ENCODE peak calls at places on chromosome X, in eight cellular contexts. T is NCI-H774; D is stromal cell of bone marrow; Y is M059J; O is stimulated activated CD8-positive, alpha-beta memory T cell treated with anti-CD3 and anti-CD28 coated beads, Interleukin-2, amount 100 ng/mL, for 1 hour; W is ACHN; Q is naive thymus-derived CD4-positive, alpha-beta T cell; Z is stomach. F is an unnamed sample.

GRCh38 chrX:42175843-42176242 is 252.5 kb upstream of the CASK start:
- DNase-seq in T (no peak), D (no peak), Y (no peak), O (no peak), W (no peak), Q (no peak), Z (no peak), F (no peak)

GRCh38 chrX:155645180-155645579 is 32.4 kb upstream of the TMLHE start:
- DNase-seq in T (no peak), D (no peak), Y (peak; percentile 12), O (no peak), W (no peak), Q (no peak), Z (no peak), F (no peak)

GRCh38 chrX:40267334-40268118 is 169.8 kb upstream of the BCOR start:
- DNase-seq in T (no peak), D (no peak), Y (no peak), O (no peak), W (no peak), Q (no peak), Z (no peak), F (no peak)

GRCh38 chrX:41334866-41335589 is 1.1 kb downstream of the DDX3X start:
- DNase-seq in T (peak; percentile 5), D (no peak), Y (peak; percentile 63), O (peak; percentile 40), W (peak; percentile 31), Q (no peak), Z (peak; percentile 69), F (peak; percentile 94)

GRCh38 chrX:49856819-49857218 is 22.5 kb upstream of the USP27X start:
- DNase-seq in T (no peak), D (no peak), Y (no peak), O (no peak), W (no peak), Q (no peak), Z (no peak), F (no peak)

GRCh38 chrX:14964500-14964899 is 91.3 kb downstream of the MOSPD2 start:
- DNase-seq in T (no peak), D (no peak), Y (peak; percentile 67), O (no peak), W (no peak), Q (no peak), Z (no peak), F (no peak)

GRCh38 chrX:16212024-16212423 is 44.7 kb downstream of the MAGEB17 start:
- DNase-seq in T (no peak), D (no peak), Y (peak; percentile 21), O (no peak), W (peak; percentile 0), Q (no peak), Z (no peak), F (no peak)

GRCh38 chrX:54116391-54116790 is 66.7 kb downstream of the FAM120C start:
- DNase-seq in T (peak; percentile 3), D (no peak), Y (no peak), O (no peak), W (no peak), Q (no peak), Z (no peak), F (no peak)

GRCh38 chrX:100072286-100072685 is 337.8 kb downstream of the PCDH19 start:
- DNase-seq in T (no peak), D (peak; percentile 9), Y (no peak), O (no peak), W (no peak), Q (no peak), Z (no peak), F (no peak)

GRCh38 chrX:107537815-107538214 is 88.4 kb downstream of the FRMPD3 start:
- DNase-seq in T (no peak), D (peak; percentile 15), Y (peak; percentile 62), O (no peak), W (peak; percentile 44), Q (peak; percentile 25), Z (peak; percentile 26), F (no peak)

GRCh38 chrX:21166302-21166982 is 207.8 kb upstream of the CNKSR2 start:
- DNase-seq in T (no peak), D (peak; percentile 13), Y (no peak), O (no peak), W (peak; percentile 77), Q (no peak), Z (no peak), F (no peak)

GRCh38 chrX:43655151-43655676 is 885 bp upstream of the MAOA start:
- DNase-seq in T (no peak), D (no peak), Y (peak; percentile 70), O (no peak), W (peak; percentile 4), Q (peak; percentile 16), Z (peak; percentile 50), F (peak; percentile 26)

GRCh38 chrX:29947225-29947624 is 268.1 kb upstream of the MAGEB2 start:
- DNase-seq in T (no peak), D (no peak), Y (peak; percentile 29), O (no peak), W (no peak), Q (no peak), Z (no peak), F (no peak)

GRCh38 chrX:29545878-29546277 is 669.5 kb upstream of the MAGEB2 start:
- DNase-seq in T (no peak), D (no peak), Y (no peak), O (no peak), W (no peak), Q (no peak), Z (no peak), F (no peak)

GRCh38 chrX:95754411-95754810 is 930.2 kb upstream of the DIAPH2 start:
- DNase-seq in T (no peak), D (no peak), Y (no peak), O (no peak), W (no peak), Q (no peak), Z (no peak), F (no peak)

GRCh38 chrX:120264315-120264714 is 13.7 kb downstream of the ZBTB33 start:
- DNase-seq in T (no peak), D (no peak), Y (peak; percentile 12), O (no peak), W (no peak), Q (no peak), Z (no peak), F (no peak)

GRCh38 chrX:53116101-53116500 is 22.2 kb downstream of the KANTR start:
- DNase-seq in T (no peak), D (peak; percentile 60), Y (peak; percentile 71), O (no peak), W (peak; percentile 47), Q (no peak), Z (no peak), F (no peak)

GRCh38 chrX:55778322-55778721 is 60.8 kb downstream of the RRAGB start:
- DNase-seq in T (no peak), D (no peak), Y (peak; percentile 76), O (no peak), W (no peak), Q (no peak), Z (no peak), F (no peak)

GRCh38 chrX:106263817-106264216 is 95.7 kb downstream of the PWWP3B start:
- DNase-seq in T (no peak), D (no peak), Y (peak; percentile 1), O (no peak), W (no peak), Q (no peak), Z (no peak), F (no peak)

GRCh38 chrX:19332983-19333382 is 10.7 kb upstream of the PDHA1 start:
- DNase-seq in T (no peak), D (peak; percentile 4), Y (peak; percentile 13), O (no peak), W (no peak), Q (no peak), Z (no peak), F (no peak)

GRCh38 chrX:153862369-153863250 is 23.4 kb downstream of the L1CAM start:
- DNase-seq in T (no peak), D (no peak), Y (no peak), O (no peak), W (no peak), Q (no peak), Z (no peak), F (peak; percentile 73)

GRCh38 chrX:143319526-143319925 is 197.7 kb downstream of the SPANXN3 start:
- DNase-seq in T (no peak), D (no peak), Y (no peak), O (no peak), W (no peak), Q (no peak), Z (no peak), F (no peak)

GRCh38 chrX:40632199-40632598 is 9.0 kb downstream of the MPC1L start:
- DNase-seq in T (no peak), D (no peak), Y (no peak), O (no peak), W (no peak), Q (no peak), Z (no peak), F (no peak)

GRCh38 chrX:133921764-133922389 is 63.5 kb downstream of the GPC3 start:
- DNase-seq in T (peak; percentile 61), D (no peak), Y (peak; percentile 44), O (no peak), W (peak; percentile 2), Q (peak; percentile 14), Z (peak; percentile 72), F (no peak)

GRCh38 chrX:143580266-143580665 is 55.6 kb downstream of the SLITRK4 start:
- DNase-seq in T (no peak), D (no peak), Y (no peak), O (no peak), W (no peak), Q (no peak), Z (no peak), F (peak; percentile 15)

GRCh38 chrX:109839694-109840358 is 106.8 kb upstream of the ACSL4 start:
- DNase-seq in T (no peak), D (no peak), Y (peak; percentile 78), O (no peak), W (peak; percentile 71), Q (no peak), Z (no peak), F (no peak)

GRCh38 chrX:13428055-13428786 is 108.4 kb upstream of the ATXN3L start:
- DNase-seq in T (no peak), D (peak; percentile 64), Y (peak; percentile 77), O (no peak), W (no peak), Q (no peak), Z (no peak), F (no peak)

GRCh38 chrX:20454117-20454516 is 187.4 kb upstream of the RPS6KA3 start:
- DNase-seq in T (no peak), D (no peak), Y (peak; percentile 83), O (no peak), W (no peak), Q (no peak), Z (no peak), F (no peak)

GRCh38 chrX:65607070-65607742 is 60.2 kb upstream of the MSN start:
- DNase-seq in T (no peak), D (no peak), Y (peak; percentile 84), O (no peak), W (no peak), Q (no peak), Z (no peak), F (peak; percentile 17)

GRCh38 chrX:131626681-131627296 is 82.9 kb downstream of the OR13H1 start:
- DNase-seq in T (no peak), D (no peak), Y (peak; percentile 65), O (no peak), W (no peak), Q (no peak), Z (no peak), F (no peak)

GRCh38 chrX:53716328-53717088 is 30.0 kb upstream of the HUWE1 start:
- DNase-seq in T (no peak), D (no peak), Y (peak; percentile 80), O (peak; percentile 14), W (no peak), Q (peak; percentile 45), Z (no peak), F (no peak)

GRCh38 chrX:122439836-122440235 is 744.2 kb upstream of the GRIA3 start:
- DNase-seq in T (no peak), D (no peak), Y (no peak), O (no peak), W (no peak), Q (no peak), Z (no peak), F (no peak)

GRCh38 chrX:105462191-105462590 is 241.7 kb upstream of the TEX13A start:
- DNase-seq in T (no peak), D (no peak), Y (no peak), O (no peak), W (no peak), Q (no peak), Z (no peak), F (no peak)

GRCh38 chrX:21382715-21383114 is 8.5 kb downstream of the CNKSR2 start:
- DNase-seq in T (no peak), D (no peak), Y (no peak), O (no peak), W (no peak), Q (peak; percentile 8), Z (no peak), F (no peak)